ENCODE peak calls at places on chromosomes 11 and 22, in ten cellular contexts. O, K, J, P, Q, Z, E, R, M and A are unnamed samples.

GRCh38 chr11:69030324-69030723 is 17.3 kb upstream of the MRGPRF start:
- DNase-seq in O (no peak), K (no peak), J (no peak), P (no peak), Q (no peak), Z (no peak), E (no peak), R (no peak), M (no peak), A (no peak)

GRCh38 chr11:47918882-47919495 is 61.4 kb upstream of the PTPRJ start:
- DNase-seq in O (no peak), K (no peak), J (no peak), P (no peak), Q (no peak), Z (peak; percentile 23), E (no peak), R (no peak), M (no peak), A (no peak)

GRCh38 chr22:43811777-43812148 is 342 bp downstream of the EFCAB6 start:
- DNase-seq in O (no peak), K (no peak), J (peak; percentile 62), P (peak; percentile 13), Q (no peak), Z (peak; percentile 56), E (no peak), R (no peak), M (no peak), A (no peak)

GRCh38 chr11:2802389-2803185 is 83.0 kb downstream of the CDKN1C start:
- DNase-seq in O (no peak), K (no peak), J (no peak), P (no peak), Q (no peak), Z (no peak), E (no peak), R (no peak), M (no peak), A (no peak)

GRCh38 chr11:70502677-70503076 is 104.3 kb downstream of the CTTN start:
- DNase-seq in O (no peak), K (no peak), J (no peak), P (no peak), Q (peak; percentile 61), Z (no peak), E (no peak), R (no peak), M (no peak), A (no peak)

GRCh38 chr11:120340529-120340928 is 4.3 kb downstream of the ARHGEF12 start:
- DNase-seq in O (no peak), K (no peak), J (peak; percentile 49), P (no peak), Q (no peak), Z (peak; percentile 43), E (no peak), R (no peak), M (no peak), A (no peak)

GRCh38 chr22:36745301-36745995 is 30.5 kb downstream of the IFT27 start:
- DNase-seq in O (no peak), K (no peak), J (no peak), P (no peak), Q (no peak), Z (peak; percentile 8), E (no peak), R (no peak), M (no peak), A (no peak)

GRCh38 chr11:47577460-47578041 is 1.2 kb downstream of the KBTBD4 start:
- DNase-seq in O (no peak), K (no peak), J (peak; percentile 50), P (no peak), Q (no peak), Z (peak; percentile 49), E (no peak), R (no peak), M (no peak), A (no peak)

GRCh38 chr11:123194308-123195181 is 503 bp downstream of the CLMP start:
- DNase-seq in O (no peak), K (no peak), J (peak; percentile 77), P (no peak), Q (no peak), Z (peak; percentile 56), E (peak; percentile 72), R (peak; percentile 42), M (no peak), A (no peak)

GRCh38 chr22:35353318-35353717 is 27.6 kb upstream of the HMOX1 start:
- DNase-seq in O (no peak), K (no peak), J (no peak), P (no peak), Q (no peak), Z (no peak), E (no peak), R (no peak), M (no peak), A (no peak)

GRCh38 chr11:86814775-86815174 is 14.4 kb downstream of the PRSS23 start:
- DNase-seq in O (no peak), K (no peak), J (peak; percentile 41), P (no peak), Q (no peak), Z (no peak), E (no peak), R (no peak), M (no peak), A (no peak)

GRCh38 chr22:18031670-18032454 is 7.5 kb upstream of the MICAL3 start:
- DNase-seq in O (peak; percentile 86), K (no peak), J (peak; percentile 96), P (no peak), Q (no peak), Z (peak; percentile 97), E (no peak), R (no peak), M (no peak), A (peak; percentile 93)

GRCh38 chr11:66228521-66228920 is 39.9 kb upstream of the RAB1B start:
- DNase-seq in O (no peak), K (peak; percentile 31), J (no peak), P (no peak), Q (no peak), Z (no peak), E (no peak), R (no peak), M (no peak), A (no peak)

GRCh38 chr22:35887296-35887875 is 141.2 kb downstream of the RBFOX2 start:
- DNase-seq in O (peak; percentile 21), K (no peak), J (no peak), P (no peak), Q (no peak), Z (no peak), E (no peak), R (no peak), M (no peak), A (no peak)

GRCh38 chr11:130726234-130726559 is 190.1 kb downstream of the SNX19 start:
- DNase-seq in O (no peak), K (peak; percentile 24), J (peak; percentile 65), P (no peak), Q (no peak), Z (no peak), E (no peak), R (no peak), M (no peak), A (no peak)

GRCh38 chr11:66317322-66317765 is 500 bp upstream of the CD248 start:
- DNase-seq in O (no peak), K (peak; percentile 37), J (peak; percentile 61), P (peak; percentile 44), Q (no peak), Z (no peak), E (no peak), R (no peak), M (no peak), A (no peak)

GRCh38 chr22:26770624-26771023 is 113.2 kb downstream of the MIAT start:
- DNase-seq in O (no peak), K (no peak), J (peak; percentile 44), P (no peak), Q (no peak), Z (peak; percentile 4), E (no peak), R (no peak), M (no peak), A (no peak)

GRCh38 chr11:79156031-79156430 is 284.8 kb downstream of the TENM4 start:
- DNase-seq in O (no peak), K (peak; percentile 39), J (no peak), P (no peak), Q (no peak), Z (peak; percentile 88), E (no peak), R (no peak), M (no peak), A (no peak)

GRCh38 chr11:97414801-97415200 is 1025.0 kb downstream of the JRKL start:
- DNase-seq in O (no peak), K (no peak), J (no peak), P (no peak), Q (no peak), Z (no peak), E (no peak), R (no peak), M (no peak), A (no peak)

GRCh38 chr11:70466596-70466995 is 68.3 kb downstream of the CTTN start:
- DNase-seq in O (no peak), K (no peak), J (no peak), P (no peak), Q (no peak), Z (no peak), E (no peak), R (no peak), M (no peak), A (no peak)

GRCh38 chr22:25551396-25551795 is 13.1 kb upstream of the GRK3 start:
- DNase-seq in O (no peak), K (no peak), J (no peak), P (no peak), Q (no peak), Z (no peak), E (no peak), R (no peak), M (no peak), A (no peak)

GRCh38 chr22:44648821-44649566 is 53.0 kb upstream of the PRR5 start:
- DNase-seq in O (peak; percentile 90), K (peak; percentile 54), J (peak; percentile 90), P (no peak), Q (no peak), Z (peak; percentile 12), E (no peak), R (no peak), M (no peak), A (no peak)

GRCh38 chr11:36492724-36493304 is 17.3 kb downstream of the TRAF6 start:
- DNase-seq in O (no peak), K (peak; percentile 20), J (peak; percentile 64), P (peak; percentile 49), Q (no peak), Z (peak; percentile 26), E (peak; percentile 51), R (peak; percentile 46), M (no peak), A (peak; percentile 28)

GRCh38 chr22:35802885-35803284 is 85.2 kb downstream of the APOL5 start:
- DNase-seq in O (no peak), K (peak; percentile 51), J (no peak), P (no peak), Q (no peak), Z (no peak), E (no peak), R (no peak), M (no peak), A (no peak)